ENCODE peak calls at places on chromosomes 6 and 20, in nine cellular contexts. One of them, this sample, is unnamed.

GRCh38 chr6:26064619-26065257 is 22.5 kb upstream of the HFE start:
- DNase-seq in AML-193: peak; percentile 76
- DNase-seq in renal cortical epithelial cell: no peak
- DNase-seq in A549: no peak
- DNase-seq in AG09319: no peak
- DNase-seq in T-helper 1 cell: no peak
- DNase-seq in SJSA1: peak; percentile 38
- DNase-seq in cerebellar cortex: peak; percentile 52
- DNase-seq in NCI-H146: peak; percentile 65
- DNase-seq in this sample: no peak

GRCh38 chr20:57439432-57439831 is 48.2 kb downstream of the RBM38 start:
- DNase-seq in AML-193: no peak
- DNase-seq in renal cortical epithelial cell: peak; percentile 51
- DNase-seq in A549: no peak
- DNase-seq in AG09319: no peak
- DNase-seq in T-helper 1 cell: no peak
- DNase-seq in SJSA1: no peak
- DNase-seq in cerebellar cortex: no peak
- DNase-seq in NCI-H146: no peak
- DNase-seq in this sample: no peak

GRCh38 chr20:57398231-57398821 is 7.1 kb downstream of the RBM38 start:
- DNase-seq in AML-193: no peak
- DNase-seq in renal cortical epithelial cell: no peak
- DNase-seq in A549: no peak
- DNase-seq in AG09319: no peak
- DNase-seq in T-helper 1 cell: peak; percentile 83
- DNase-seq in SJSA1: no peak
- DNase-seq in cerebellar cortex: no peak
- DNase-seq in NCI-H146: peak; percentile 54
- DNase-seq in this sample: no peak

GRCh38 chr6:160227769-160228161 is 30.9 kb downstream of the SLC22A2 start:
- DNase-seq in AML-193: no peak
- DNase-seq in renal cortical epithelial cell: no peak
- DNase-seq in A549: no peak
- DNase-seq in AG09319: no peak
- DNase-seq in T-helper 1 cell: no peak
- DNase-seq in SJSA1: no peak
- DNase-seq in cerebellar cortex: no peak
- DNase-seq in NCI-H146: no peak
- DNase-seq in this sample: no peak

GRCh38 chr6:4776493-4776966 is 326 bp downstream of the CDYL start:
- DNase-seq in AML-193: peak; percentile 75
- DNase-seq in renal cortical epithelial cell: no peak
- DNase-seq in A549: no peak
- DNase-seq in AG09319: no peak
- DNase-seq in T-helper 1 cell: no peak
- DNase-seq in SJSA1: no peak
- DNase-seq in cerebellar cortex: no peak
- DNase-seq in NCI-H146: peak; percentile 68
- DNase-seq in this sample: no peak

GRCh38 chr6:31822038-31822821 is 5.3 kb upstream of the HSPA1B start:
- DNase-seq in AML-193: peak; percentile 88
- DNase-seq in renal cortical epithelial cell: peak; percentile 73
- DNase-seq in A549: peak; percentile 32
- DNase-seq in AG09319: peak; percentile 79
- DNase-seq in T-helper 1 cell: peak; percentile 27
- DNase-seq in SJSA1: peak; percentile 80
- DNase-seq in cerebellar cortex: peak; percentile 77
- DNase-seq in NCI-H146: peak; percentile 60
- DNase-seq in this sample: no peak

GRCh38 chr6:156310701-156311100 is 466.5 kb upstream of the ARID1B start:
- DNase-seq in AML-193: no peak
- DNase-seq in renal cortical epithelial cell: no peak
- DNase-seq in A549: no peak
- DNase-seq in AG09319: no peak
- DNase-seq in T-helper 1 cell: no peak
- DNase-seq in SJSA1: no peak
- DNase-seq in cerebellar cortex: peak; percentile 48
- DNase-seq in NCI-H146: peak; percentile 41
- DNase-seq in this sample: no peak

GRCh38 chr6:135192256-135193174 is 11.4 kb downstream of the MYB start:
- DNase-seq in AML-193: no peak
- DNase-seq in renal cortical epithelial cell: no peak
- DNase-seq in A549: no peak
- DNase-seq in AG09319: no peak
- DNase-seq in T-helper 1 cell: no peak
- DNase-seq in SJSA1: no peak
- DNase-seq in cerebellar cortex: no peak
- DNase-seq in NCI-H146: no peak
- DNase-seq in this sample: no peak

GRCh38 chr6:84052204-84052882 is 18.8 kb downstream of the MRAP2 start:
- DNase-seq in AML-193: no peak
- DNase-seq in renal cortical epithelial cell: peak; percentile 32
- DNase-seq in A549: no peak
- DNase-seq in AG09319: no peak
- DNase-seq in T-helper 1 cell: no peak
- DNase-seq in SJSA1: peak; percentile 36
- DNase-seq in cerebellar cortex: peak; percentile 71
- DNase-seq in NCI-H146: peak; percentile 94
- DNase-seq in this sample: no peak

GRCh38 chr6:19892250-19892649 is 55.1 kb downstream of the ID4 start:
- DNase-seq in AML-193: no peak
- DNase-seq in renal cortical epithelial cell: peak; percentile 92
- DNase-seq in A549: no peak
- DNase-seq in AG09319: no peak
- DNase-seq in T-helper 1 cell: no peak
- DNase-seq in SJSA1: no peak
- DNase-seq in cerebellar cortex: no peak
- DNase-seq in NCI-H146: no peak
- DNase-seq in this sample: no peak

GRCh38 chr6:5497896-5498578 is 236.7 kb downstream of the FARS2 start:
- DNase-seq in AML-193: no peak
- DNase-seq in renal cortical epithelial cell: no peak
- DNase-seq in A549: no peak
- DNase-seq in AG09319: no peak
- DNase-seq in T-helper 1 cell: no peak
- DNase-seq in SJSA1: peak; percentile 84
- DNase-seq in cerebellar cortex: no peak
- DNase-seq in NCI-H146: peak; percentile 69
- DNase-seq in this sample: peak; percentile 86

GRCh38 chr6:124655856-124656255 is 306.4 kb upstream of the RNF217 start:
- DNase-seq in AML-193: no peak
- DNase-seq in renal cortical epithelial cell: no peak
- DNase-seq in A549: no peak
- DNase-seq in AG09319: no peak
- DNase-seq in T-helper 1 cell: no peak
- DNase-seq in SJSA1: no peak
- DNase-seq in cerebellar cortex: no peak
- DNase-seq in NCI-H146: no peak
- DNase-seq in this sample: no peak

GRCh38 chr6:99613705-99614429 is 7.2 kb downstream of the PRDM13 start:
- DNase-seq in AML-193: no peak
- DNase-seq in renal cortical epithelial cell: no peak
- DNase-seq in A549: peak; percentile 17
- DNase-seq in AG09319: no peak
- DNase-seq in T-helper 1 cell: no peak
- DNase-seq in SJSA1: peak; percentile 25
- DNase-seq in cerebellar cortex: no peak
- DNase-seq in NCI-H146: peak; percentile 44
- DNase-seq in this sample: no peak

GRCh38 chr6:28136585-28137457 is 4.9 kb upstream of the ZKSCAN8 start:
- DNase-seq in AML-193: peak; percentile 94
- DNase-seq in renal cortical epithelial cell: peak; percentile 84
- DNase-seq in A549: peak; percentile 65
- DNase-seq in AG09319: peak; percentile 93
- DNase-seq in T-helper 1 cell: peak; percentile 36
- DNase-seq in SJSA1: peak; percentile 90
- DNase-seq in cerebellar cortex: peak; percentile 96
- DNase-seq in NCI-H146: peak; percentile 91
- DNase-seq in this sample: peak; percentile 83

GRCh38 chr20:54431545-54431944 is 43.8 kb upstream of the DOK5 start:
- DNase-seq in AML-193: no peak
- DNase-seq in renal cortical epithelial cell: peak; percentile 22
- DNase-seq in A549: no peak
- DNase-seq in AG09319: no peak
- DNase-seq in T-helper 1 cell: no peak
- DNase-seq in SJSA1: no peak
- DNase-seq in cerebellar cortex: peak; percentile 97
- DNase-seq in NCI-H146: no peak
- DNase-seq in this sample: no peak

GRCh38 chr20:4886771-4887527 is 114.4 kb downstream of the SLC23A2 start:
- DNase-seq in AML-193: no peak
- DNase-seq in renal cortical epithelial cell: no peak
- DNase-seq in A549: no peak
- DNase-seq in AG09319: no peak
- DNase-seq in T-helper 1 cell: no peak
- DNase-seq in SJSA1: no peak
- DNase-seq in cerebellar cortex: peak; percentile 31
- DNase-seq in NCI-H146: no peak
- DNase-seq in this sample: no peak

GRCh38 chr6:117783280-117783679 is 108.0 kb downstream of the NUS1 start:
- DNase-seq in AML-193: no peak
- DNase-seq in renal cortical epithelial cell: no peak
- DNase-seq in A549: no peak
- DNase-seq in AG09319: no peak
- DNase-seq in T-helper 1 cell: no peak
- DNase-seq in SJSA1: no peak
- DNase-seq in cerebellar cortex: no peak
- DNase-seq in NCI-H146: no peak
- DNase-seq in this sample: no peak

GRCh38 chr6:143564484-143565017 is 53.0 kb upstream of the FUCA2 start:
- DNase-seq in AML-193: no peak
- DNase-seq in renal cortical epithelial cell: no peak
- DNase-seq in A549: no peak
- DNase-seq in AG09319: no peak
- DNase-seq in T-helper 1 cell: no peak
- DNase-seq in SJSA1: no peak
- DNase-seq in cerebellar cortex: no peak
- DNase-seq in NCI-H146: no peak
- DNase-seq in this sample: no peak

GRCh38 chr6:115554060-115554459 is 506.6 kb downstream of the FRK start:
- DNase-seq in AML-193: no peak
- DNase-seq in renal cortical epithelial cell: no peak
- DNase-seq in A549: no peak
- DNase-seq in AG09319: no peak
- DNase-seq in T-helper 1 cell: no peak
- DNase-seq in SJSA1: no peak
- DNase-seq in cerebellar cortex: no peak
- DNase-seq in NCI-H146: no peak
- DNase-seq in this sample: no peak

GRCh38 chr6:45619211-45619760 is 241.6 kb upstream of the SUPT3H start:
- DNase-seq in AML-193: no peak
- DNase-seq in renal cortical epithelial cell: no peak
- DNase-seq in A549: no peak
- DNase-seq in AG09319: no peak
- DNase-seq in T-helper 1 cell: no peak
- DNase-seq in SJSA1: peak; percentile 49
- DNase-seq in cerebellar cortex: no peak
- DNase-seq in NCI-H146: no peak
- DNase-seq in this sample: no peak

GRCh38 chr20:23156170-23156841 is 70.2 kb upstream of the CD93 start:
- DNase-seq in AML-193: peak; percentile 85
- DNase-seq in renal cortical epithelial cell: peak; percentile 83
- DNase-seq in A549: peak; percentile 52
- DNase-seq in AG09319: no peak
- DNase-seq in T-helper 1 cell: no peak
- DNase-seq in SJSA1: peak; percentile 87
- DNase-seq in cerebellar cortex: no peak
- DNase-seq in NCI-H146: no peak
- DNase-seq in this sample: peak; percentile 21

GRCh38 chr6:19180348-19181073 is 656.7 kb upstream of the ID4 start:
- DNase-seq in AML-193: no peak
- DNase-seq in renal cortical epithelial cell: no peak
- DNase-seq in A549: no peak
- DNase-seq in AG09319: no peak
- DNase-seq in T-helper 1 cell: no peak
- DNase-seq in SJSA1: no peak
- DNase-seq in cerebellar cortex: no peak
- DNase-seq in NCI-H146: no peak
- DNase-seq in this sample: no peak

GRCh38 chr20:32903666-32904175 is 45.0 kb downstream of the EFCAB8 start:
- DNase-seq in AML-193: no peak
- DNase-seq in renal cortical epithelial cell: no peak
- DNase-seq in A549: no peak
- DNase-seq in AG09319: no peak
- DNase-seq in T-helper 1 cell: no peak
- DNase-seq in SJSA1: no peak
- DNase-seq in cerebellar cortex: peak; percentile 16
- DNase-seq in NCI-H146: no peak
- DNase-seq in this sample: no peak

GRCh38 chr20:33680681-33681080 is 5.5 kb downstream of the E2F1 start:
- DNase-seq in AML-193: no peak
- DNase-seq in renal cortical epithelial cell: no peak
- DNase-seq in A549: no peak
- DNase-seq in AG09319: no peak
- DNase-seq in T-helper 1 cell: no peak
- DNase-seq in SJSA1: no peak
- DNase-seq in cerebellar cortex: no peak
- DNase-seq in NCI-H146: no peak
- DNase-seq in this sample: peak; percentile 34